ENCODE peak calls at places on chromosomes 3 and 15, in seven cellular contexts. One of them, this sample, is unnamed.

GRCh38 chr15:89750560-89751542 is at the start of gene MESP1:
- DNase-seq in hepatocyte: peak; percentile 97
- DNase-seq in endodermal cell: peak; percentile 97
- DNase-seq in H1: peak; percentile 71
- DNase-seq in Panc1: peak; percentile 48
- DNase-seq in uterus: peak; percentile 90
- DNase-seq in right cardiac atrium: peak; percentile 94
- DNase-seq in this sample: peak; percentile 66

GRCh38 chr3:63795438-63795837 is 23.7 kb upstream of the C3orf49 start:
- DNase-seq in H1: no peak
- DNase-seq in Panc1: no peak
- DNase-seq in endodermal cell: no peak
- DNase-seq in uterus: no peak
- DNase-seq in hepatocyte: no peak
- DNase-seq in right cardiac atrium: no peak
- DNase-seq in this sample: no peak

GRCh38 chr3:126934149-126934548 is 48.8 kb upstream of the PLXNA1 start:
- DNase-seq in hepatocyte: peak; percentile 39
- DNase-seq in uterus: no peak
- DNase-seq in Panc1: no peak
- DNase-seq in endodermal cell: peak; percentile 81
- DNase-seq in H1: no peak
- DNase-seq in right cardiac atrium: no peak
- DNase-seq in this sample: no peak

GRCh38 chr3:41523897-41524296 is 324.6 kb downstream of the CTNNB1 start:
- DNase-seq in Panc1: no peak
- DNase-seq in H1: no peak
- DNase-seq in uterus: no peak
- DNase-seq in hepatocyte: no peak
- DNase-seq in endodermal cell: no peak
- DNase-seq in right cardiac atrium: no peak
- DNase-seq in this sample: no peak

GRCh38 chr3:171461087-171461917 is 1.1 kb upstream of the TNIK start:
- DNase-seq in H1: no peak
- DNase-seq in right cardiac atrium: no peak
- DNase-seq in uterus: no peak
- DNase-seq in Panc1: no peak
- DNase-seq in hepatocyte: peak; percentile 42
- DNase-seq in endodermal cell: no peak
- DNase-seq in this sample: peak; percentile 65

GRCh38 chr15:85825719-85826118 is 31.0 kb upstream of the KLHL25 start:
- DNase-seq in hepatocyte: no peak
- DNase-seq in H1: no peak
- DNase-seq in Panc1: no peak
- DNase-seq in right cardiac atrium: no peak
- DNase-seq in uterus: no peak
- DNase-seq in endodermal cell: peak; percentile 35
- DNase-seq in this sample: no peak

GRCh38 chr3:169999433-169999832 is 32.8 kb downstream of the SEC62 start:
- DNase-seq in H1: no peak
- DNase-seq in endodermal cell: no peak
- DNase-seq in hepatocyte: no peak
- DNase-seq in uterus: no peak
- DNase-seq in right cardiac atrium: no peak
- DNase-seq in Panc1: no peak
- DNase-seq in this sample: no peak

GRCh38 chr3:171948674-171949073 is 90.7 kb upstream of the FNDC3B start:
- DNase-seq in H1: no peak
- DNase-seq in endodermal cell: no peak
- DNase-seq in Panc1: no peak
- DNase-seq in right cardiac atrium: no peak
- DNase-seq in uterus: no peak
- DNase-seq in hepatocyte: no peak
- DNase-seq in this sample: no peak

GRCh38 chr3:141382571-141382970 is 14.3 kb downstream of the ZBTB38 start:
- DNase-seq in right cardiac atrium: no peak
- DNase-seq in endodermal cell: no peak
- DNase-seq in Panc1: no peak
- DNase-seq in hepatocyte: no peak
- DNase-seq in uterus: no peak
- DNase-seq in H1: no peak
- DNase-seq in this sample: no peak

GRCh38 chr3:109325657-109326056 is 9.3 kb upstream of the DPPA2 start:
- DNase-seq in Panc1: no peak
- DNase-seq in H1: no peak
- DNase-seq in right cardiac atrium: no peak
- DNase-seq in uterus: no peak
- DNase-seq in hepatocyte: no peak
- DNase-seq in endodermal cell: no peak
- DNase-seq in this sample: no peak

GRCh38 chr3:50264389-50264963 is 4.5 kb upstream of the SEMA3B start:
- DNase-seq in hepatocyte: peak; percentile 98
- DNase-seq in H1: peak; percentile 94
- DNase-seq in Panc1: no peak
- DNase-seq in uterus: peak; percentile 92
- DNase-seq in endodermal cell: peak; percentile 98
- DNase-seq in right cardiac atrium: peak; percentile 80
- DNase-seq in this sample: peak; percentile 86

GRCh38 chr3:41330465-41330864 is 131.2 kb downstream of the CTNNB1 start:
- DNase-seq in Panc1: no peak
- DNase-seq in uterus: no peak
- DNase-seq in right cardiac atrium: no peak
- DNase-seq in H1: no peak
- DNase-seq in hepatocyte: no peak
- DNase-seq in endodermal cell: no peak
- DNase-seq in this sample: no peak

GRCh38 chr3:52520141-52520667 is 13.5 kb downstream of the NT5DC2 start:
- DNase-seq in H1: no peak
- DNase-seq in hepatocyte: no peak
- DNase-seq in endodermal cell: no peak
- DNase-seq in right cardiac atrium: no peak
- DNase-seq in uterus: no peak
- DNase-seq in Panc1: no peak
- DNase-seq in this sample: no peak

GRCh38 chr3:9779721-9780450 is 10.1 kb upstream of the CAMK1 start:
- DNase-seq in hepatocyte: no peak
- DNase-seq in right cardiac atrium: no peak
- DNase-seq in H1: no peak
- DNase-seq in endodermal cell: no peak
- DNase-seq in Panc1: no peak
- DNase-seq in uterus: no peak
- DNase-seq in this sample: no peak

GRCh38 chr3:31934018-31934417 is 47.0 kb downstream of the OSBPL10 start:
- DNase-seq in H1: no peak
- DNase-seq in uterus: no peak
- DNase-seq in right cardiac atrium: no peak
- DNase-seq in Panc1: no peak
- DNase-seq in hepatocyte: no peak
- DNase-seq in endodermal cell: no peak
- DNase-seq in this sample: no peak

GRCh38 chr3:138649134-138649533 is 40.6 kb downstream of the FAIM start:
- DNase-seq in hepatocyte: no peak
- DNase-seq in uterus: no peak
- DNase-seq in right cardiac atrium: no peak
- DNase-seq in Panc1: no peak
- DNase-seq in H1: no peak
- DNase-seq in endodermal cell: no peak
- DNase-seq in this sample: no peak

GRCh38 chr3:138646527-138646926 is 38.0 kb downstream of the FAIM start:
- DNase-seq in Panc1: no peak
- DNase-seq in right cardiac atrium: no peak
- DNase-seq in uterus: no peak
- DNase-seq in H1: no peak
- DNase-seq in hepatocyte: no peak
- DNase-seq in endodermal cell: no peak
- DNase-seq in this sample: no peak

GRCh38 chr3:138642226-138642926 is 33.8 kb downstream of the FAIM start:
- DNase-seq in endodermal cell: no peak
- DNase-seq in uterus: no peak
- DNase-seq in right cardiac atrium: no peak
- DNase-seq in Panc1: no peak
- DNase-seq in hepatocyte: no peak
- DNase-seq in H1: no peak
- DNase-seq in this sample: no peak

GRCh38 chr3:138642927-138643253 is 34.3 kb downstream of the FAIM start:
- DNase-seq in hepatocyte: no peak
- DNase-seq in Panc1: no peak
- DNase-seq in H1: no peak
- DNase-seq in right cardiac atrium: no peak
- DNase-seq in uterus: no peak
- DNase-seq in endodermal cell: no peak
- DNase-seq in this sample: no peak

GRCh38 chr3:138646008-138646407 is 37.4 kb downstream of the FAIM start:
- DNase-seq in H1: no peak
- DNase-seq in Panc1: no peak
- DNase-seq in uterus: no peak
- DNase-seq in endodermal cell: no peak
- DNase-seq in right cardiac atrium: no peak
- DNase-seq in hepatocyte: no peak
- DNase-seq in this sample: no peak
- H3K27ac ChIP-seq in H1: no peak overlapping the region
- H3K27ac ChIP-seq in Panc1: no peak overlapping the region
- H3K27ac ChIP-seq in uterus: no peak overlapping the region
- H3K27ac ChIP-seq in endodermal cell: no peak overlapping the region
- H3K27ac ChIP-seq in right cardiac atrium: no peak overlapping the region
- H3K27ac ChIP-seq in hepatocyte: no peak overlapping the region
- H3K27ac ChIP-seq in this sample: no peak overlapping the region

GRCh38 chr15:101171954-101172353 is 79.9 kb downstream of the CHSY1 start:
- DNase-seq in H1: no peak
- DNase-seq in endodermal cell: no peak
- DNase-seq in right cardiac atrium: no peak
- DNase-seq in Panc1: no peak
- DNase-seq in hepatocyte: no peak
- DNase-seq in uterus: no peak
- DNase-seq in this sample: no peak

GRCh38 chr15:101175396-101175795 is 76.5 kb downstream of the CHSY1 start:
- DNase-seq in hepatocyte: no peak
- DNase-seq in right cardiac atrium: no peak
- DNase-seq in H1: no peak
- DNase-seq in Panc1: no peak
- DNase-seq in endodermal cell: no peak
- DNase-seq in uterus: no peak
- DNase-seq in this sample: no peak

GRCh38 chr15:101172421-101173097 is 79.3 kb downstream of the CHSY1 start:
- DNase-seq in uterus: no peak
- DNase-seq in endodermal cell: peak; percentile 50
- DNase-seq in hepatocyte: no peak
- DNase-seq in right cardiac atrium: no peak
- DNase-seq in H1: no peak
- DNase-seq in Panc1: no peak
- DNase-seq in this sample: no peak

GRCh38 chr15:101174152-101174920 is 77.5 kb downstream of the CHSY1 start:
- DNase-seq in endodermal cell: no peak
- DNase-seq in H1: no peak
- DNase-seq in uterus: no peak
- DNase-seq in hepatocyte: no peak
- DNase-seq in Panc1: no peak
- DNase-seq in right cardiac atrium: no peak
- DNase-seq in this sample: no peak

GRCh38 chr15:101173233-101174119 is 78.4 kb downstream of the CHSY1 start:
- DNase-seq in right cardiac atrium: no peak
- DNase-seq in Panc1: no peak
- DNase-seq in uterus: no peak
- DNase-seq in hepatocyte: no peak
- DNase-seq in endodermal cell: no peak
- DNase-seq in H1: no peak
- DNase-seq in this sample: no peak
- H3K27ac ChIP-seq in right cardiac atrium: no peak overlapping the region
- H3K27ac ChIP-seq in Panc1: no peak overlapping the region
- H3K27ac ChIP-seq in uterus: no peak overlapping the region
- H3K27ac ChIP-seq in hepatocyte: no peak overlapping the region
- H3K27ac ChIP-seq in endodermal cell: no peak overlapping the region
- H3K27ac ChIP-seq in H1: no peak overlapping the region
- H3K27ac ChIP-seq in this sample: no peak overlapping the region

GRCh38 chr3:71131385-71131871 is 452.1 kb downstream of the FOXP1 start:
- DNase-seq in hepatocyte: no peak
- DNase-seq in right cardiac atrium: no peak
- DNase-seq in Panc1: no peak
- DNase-seq in uterus: no peak
- DNase-seq in endodermal cell: no peak
- DNase-seq in H1: no peak
- DNase-seq in this sample: no peak

GRCh38 chr3:71133874-71134273 is 449.7 kb downstream of the FOXP1 start:
- DNase-seq in hepatocyte: no peak
- DNase-seq in endodermal cell: no peak
- DNase-seq in uterus: no peak
- DNase-seq in Panc1: no peak
- DNase-seq in H1: no peak
- DNase-seq in right cardiac atrium: no peak
- DNase-seq in this sample: no peak

GRCh38 chr3:71131893-71132314 is 451.6 kb downstream of the FOXP1 start:
- DNase-seq in uterus: no peak
- DNase-seq in right cardiac atrium: no peak
- DNase-seq in endodermal cell: no peak
- DNase-seq in hepatocyte: no peak
- DNase-seq in H1: no peak
- DNase-seq in Panc1: no peak
- DNase-seq in this sample: no peak

GRCh38 chr3:71135373-71136088 is 448.0 kb downstream of the FOXP1 start:
- DNase-seq in Panc1: no peak
- DNase-seq in endodermal cell: no peak
- DNase-seq in hepatocyte: no peak
- DNase-seq in right cardiac atrium: no peak
- DNase-seq in H1: no peak
- DNase-seq in uterus: no peak
- DNase-seq in this sample: no peak

DNA sequence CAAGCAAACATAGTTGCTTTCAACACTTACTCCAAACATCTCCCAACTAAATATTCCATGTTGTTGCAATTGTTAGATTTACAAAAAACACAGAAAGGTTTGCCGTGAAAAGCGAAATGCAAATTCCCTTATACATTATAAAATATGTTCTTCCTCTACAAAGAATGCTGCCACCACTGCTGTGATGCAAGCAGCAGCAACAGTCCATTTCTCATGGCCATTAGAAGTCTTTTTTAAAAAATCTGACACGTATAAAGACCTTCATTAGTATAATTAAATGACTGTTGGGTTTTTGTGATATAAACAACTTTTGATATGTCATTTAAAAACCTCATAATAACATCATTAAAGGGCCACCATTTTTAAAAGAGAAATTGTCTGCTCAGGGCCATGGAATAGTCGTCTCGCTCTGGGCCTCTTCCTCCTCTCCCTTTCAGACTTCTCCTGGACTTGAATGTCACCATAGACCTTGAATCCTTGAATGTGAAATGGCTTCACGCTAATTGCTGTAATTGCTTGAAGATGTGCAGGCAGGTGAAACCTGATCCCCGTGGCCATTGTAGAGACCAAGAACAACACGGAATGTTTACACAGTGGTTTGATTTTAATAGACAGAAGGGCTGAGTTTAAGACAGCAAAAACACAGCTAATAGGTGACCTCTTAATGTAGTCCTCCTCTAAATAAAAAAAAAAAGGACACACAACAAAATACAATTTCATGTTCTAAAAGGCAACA is 450.4 kb downstream of the FOXP1 start:
- DNase-seq in uterus: no peak
- DNase-seq in endodermal cell: no peak
- DNase-seq in Panc1: no peak
- DNase-seq in hepatocyte: no peak
- DNase-seq in right cardiac atrium: no peak
- DNase-seq in H1: no peak
- DNase-seq in this sample: no peak
- H3K27ac ChIP-seq in uterus: no peak overlapping the region
- H3K27ac ChIP-seq in endodermal cell: no peak overlapping the region
- H3K27ac ChIP-seq in Panc1: no peak overlapping the region
- H3K27ac ChIP-seq in hepatocyte: peak overlapping the region; percentile 96
- H3K27ac ChIP-seq in right cardiac atrium: no peak overlapping the region
- H3K27ac ChIP-seq in H1: no peak overlapping the region
- H3K27ac ChIP-seq in this sample: no peak overlapping the region

GRCh38 chr3:45693941-45694521 is 4.8 kb downstream of the SACM1L start:
- DNase-seq in Panc1: no peak
- DNase-seq in right cardiac atrium: no peak
- DNase-seq in uterus: no peak
- DNase-seq in endodermal cell: no peak
- DNase-seq in H1: no peak
- DNase-seq in hepatocyte: no peak
- DNase-seq in this sample: no peak
- H3K27ac ChIP-seq in Panc1: no peak overlapping the region
- H3K27ac ChIP-seq in right cardiac atrium: no peak overlapping the region
- H3K27ac ChIP-seq in uterus: no peak overlapping the region
- H3K27ac ChIP-seq in endodermal cell: no peak overlapping the region
- H3K27ac ChIP-seq in H1: no peak overlapping the region
- H3K27ac ChIP-seq in hepatocyte: no peak overlapping the region
- H3K27ac ChIP-seq in this sample: no peak overlapping the region

This sample was measured in caudate nucleus.